ENCODE peak calls at places on chromosome 20, in ten cellular contexts. X is cardiac fibroblast; K is CD8-positive, alpha-beta T cell; W is activated B cell treated with CpG ODN at 0.5 μM for 24 hours; C is esophagus squamous epithelium; L is psoas muscle; A is AG04450; N is left ventricle myocardium inferior; U is GM12865; G is GM13977. P is an unnamed sample.

GRCh38 chr20:56606174-56606945 is 22.7 kb upstream of the TFAP2C start:
- DNase-seq in X (no peak), K (no peak), W (no peak), C (no peak), L (no peak), A (no peak), N (no peak), U (no peak), G (no peak), P (peak)

GRCh38 chr20:52078289-52078688 is 113.3 kb downstream of the ZFP64 start:
- DNase-seq in X (no peak), K (no peak), W (no peak), C (no peak), L (no peak), A (no peak), N (no peak), U (no peak), G (no peak), P (no peak)

GRCh38 chr20:23205656-23206055 is 119.5 kb upstream of the CD93 start:
- DNase-seq in X (peak), K (no peak), W (no peak), C (no peak), L (peak), A (no peak), N (peak), U (no peak), G (no peak), P (no peak)

GRCh38 chr20:22729180-22729579 is 144.8 kb upstream of the FOXA2 start:
- DNase-seq in X (peak), K (no peak), W (no peak), C (no peak), L (no peak), A (no peak), N (no peak), U (peak), G (no peak), P (peak)

GRCh38 chr20:14431568-14431967 is 94.2 kb upstream of the FLRT3 start:
- DNase-seq in X (no peak), K (no peak), W (no peak), C (no peak), L (no peak), A (no peak), N (no peak), U (no peak), G (no peak), P (no peak)

GRCh38 chr20:43681991-43682410 is 15.1 kb downstream of the MYBL2 start:
- DNase-seq in X (no peak), K (no peak), W (peak), C (peak), L (no peak), A (no peak), N (no peak), U (peak), G (peak), P (no peak)

GRCh38 chr20:60048634-60049578 is 90.7 kb downstream of the CDH26 start:
- DNase-seq in X (no peak), K (no peak), W (no peak), C (no peak), L (no peak), A (no peak), N (no peak), U (no peak), G (no peak), P (no peak)

GRCh38 chr20:49479785-49480184 is 2.7 kb downstream of the KCNB1 start:
- DNase-seq in X (no peak), K (no peak), W (no peak), C (no peak), L (no peak), A (no peak), N (no peak), U (no peak), G (no peak), P (no peak)

GRCh38 chr20:53658973-53659372 is 65.3 kb upstream of the ZNF217 start:
- DNase-seq in X (no peak), K (no peak), W (no peak), C (no peak), L (no peak), A (no peak), N (no peak), U (no peak), G (no peak), P (no peak)

GRCh38 chr20:23765578-23765977 is 14.8 kb upstream of the CST1 start:
- DNase-seq in X (no peak), K (no peak), W (no peak), C (no peak), L (no peak), A (no peak), N (no peak), U (no peak), G (no peak), P (no peak)

GRCh38 chr20:46562373-46563169 is 12.1 kb upstream of the OCSTAMP start:
- DNase-seq in X (peak), K (peak), W (peak), C (no peak), L (peak), A (no peak), N (peak), U (peak), G (peak), P (peak)

GRCh38 chr20:49400410-49400809 is 82.1 kb downstream of the KCNB1 start:
- DNase-seq in X (peak), K (no peak), W (no peak), C (no peak), L (peak), A (no peak), N (peak), U (no peak), G (no peak), P (no peak)

GRCh38 chr20:62776692-62777527 is 19.4 kb upstream of the MRGBP start:
- DNase-seq in X (peak), K (peak), W (no peak), C (no peak), L (no peak), A (no peak), N (no peak), U (peak), G (peak), P (peak)

GRCh38 chr20:21607971-21608735 is 94.3 kb upstream of the NKX2-2 start:
- DNase-seq in X (no peak), K (no peak), W (no peak), C (no peak), L (peak), A (no peak), N (peak), U (no peak), G (no peak), P (peak)

GRCh38 chr20:33108641-33109040 is 29.2 kb downstream of the BPIFB4 start:
- DNase-seq in X (no peak), K (no peak), W (no peak), C (no peak), L (no peak), A (no peak), N (no peak), U (no peak), G (no peak), P (no peak)
- TF ChIP-seq CTCF in X (no peak), K (no peak), W (no peak), C (no peak), L (no peak), A (no peak), N (no peak), U (no peak), G (no peak), P (no peak)

GRCh38 chr20:7359739-7360138 is 580.5 kb downstream of the HAO1 start:
- DNase-seq in X (no peak), K (no peak), W (no peak), C (no peak), L (no peak), A (no peak), N (no peak), U (no peak), G (no peak), P (no peak)

GRCh38 chr20:7361321-7361720 is 578.9 kb downstream of the HAO1 start:
- DNase-seq in X (no peak), K (no peak), W (no peak), C (no peak), L (no peak), A (no peak), N (no peak), U (no peak), G (no peak), P (no peak)

GRCh38 chr20:7362601-7363000 is 577.7 kb downstream of the HAO1 start:
- DNase-seq in X (peak), K (no peak), W (no peak), C (no peak), L (no peak), A (no peak), N (no peak), U (no peak), G (no peak), P (no peak)

GRCh38 chr20:7355056-7355455 is 585.2 kb downstream of the HAO1 start:
- DNase-seq in X (no peak), K (no peak), W (no peak), C (no peak), L (no peak), A (no peak), N (no peak), U (no peak), G (no peak), P (no peak)

DNA sequence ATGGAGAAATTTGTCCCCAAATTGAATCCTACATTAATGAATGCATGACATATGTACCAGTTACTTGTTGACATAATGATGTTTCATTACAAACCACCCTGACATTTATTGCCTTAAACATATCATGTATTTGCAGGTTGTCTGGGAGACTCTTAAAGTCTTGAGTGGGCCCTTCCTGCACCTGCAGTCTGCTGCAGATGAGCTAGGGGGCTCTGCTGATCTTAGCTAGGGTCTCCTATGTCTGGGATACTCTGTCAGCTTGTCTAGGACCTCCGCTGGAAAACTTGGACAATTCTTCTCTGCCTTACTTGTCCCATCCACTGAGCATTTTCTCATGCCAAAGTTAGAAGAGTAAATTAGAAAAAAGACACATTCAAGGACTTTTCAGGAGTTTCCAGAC is 581.6 kb downstream of the HAO1 start:
- DNase-seq in X (no peak), K (no peak), W (no peak), C (no peak), L (no peak), A (no peak), N (no peak), U (no peak), G (no peak), P (no peak)
- TF ChIP-seq CTCF in X (no peak), K (no peak), W (no peak), C (no peak), L (no peak), A (no peak), N (no peak), U (no peak), G (peak), P (no peak)

GRCh38 chr20:38113401-38114325 is 51.4 kb downstream of the TGM2 start:
- DNase-seq in X (no peak), K (peak), W (no peak), C (no peak), L (no peak), A (no peak), N (no peak), U (peak), G (no peak), P (peak)
- TF ChIP-seq CTCF in X (no peak), K (no peak), W (no peak), C (no peak), L (no peak), A (peak), N (peak), U (peak), G (peak), P (peak)

GRCh38 chr20:25574411-25574810 is 10.9 kb downstream of the NINL start:
- DNase-seq in X (peak), K (no peak), W (no peak), C (no peak), L (no peak), A (no peak), N (no peak), U (no peak), G (no peak), P (peak)
- TF ChIP-seq CTCF in X (peak), K (no peak), W (no peak), C (no peak), L (no peak), A (peak), N (no peak), U (no peak), G (no peak), P (no peak)

GRCh38 chr20:20024942-20025341 is 7.8 kb downstream of the NAA20 start:
- DNase-seq in X (no peak), K (no peak), W (no peak), C (no peak), L (no peak), A (no peak), N (no peak), U (no peak), G (no peak), P (no peak)
- TF ChIP-seq CTCF in X (no peak), K (no peak), W (no peak), C (no peak), L (no peak), A (no peak), N (no peak), U (no peak), G (no peak), P (no peak)

GRCh38 chr20:38962044-38962897 is at the start of gene DHX35:
- DNase-seq in X (peak), K (peak), W (peak), C (peak), L (peak), A (peak), N (peak), U (peak), G (peak), P (peak)
- TF ChIP-seq CTCF in X (peak), K (no peak), W (no peak), C (no peak), L (peak), A (peak), N (peak), U (peak), G (peak), P (no peak)

P was measured in Calu3.